ENCODE peak calls at places on chromosomes 3 and 15, in four cellular contexts. O, T, C and U are unnamed samples. For H3K4me1, the result is how much of the 10 kb centered on the place peaks cover.

GRCh38 chr3:16842710-16843270 is 42.0 kb upstream of the PLCL2 start:
- DNase-seq in O (no peak), T (no peak), C (no peak), U (no peak)

GRCh38 chr3:111610612-111611054 is 15.5 kb upstream of the ZBED2 start:
- DNase-seq in O (no peak), T (no peak), C (no peak), U (peak)

GRCh38 chr3:41247590-41247989 is 48.3 kb downstream of the CTNNB1 start:
- DNase-seq in O (no peak), T (peak), C (no peak), U (no peak)

GRCh38 chr15:91142097-91142744 is 42.2 kb downstream of the SV2B start:
- DNase-seq in O (peak), T (peak), C (no peak), U (no peak)

GRCh38 chr3:132342183-132342582 is 25.0 kb downstream of the ACP3 start:
- DNase-seq in O (no peak), T (no peak), C (no peak), U (no peak)

GRCh38 chr15:75023194-75024101 is at the start of gene PPCDC:
- DNase-seq in O (peak), T (peak), C (peak), U (peak)

GRCh38 chr3:35305406-35305805 is 333.9 kb upstream of the ARPP21 start:
- DNase-seq in O (no peak), T (no peak), C (no peak), U (no peak)

GRCh38 chr3:135927170-135927569 is 38.4 kb upstream of the PPP2R3A start:
- DNase-seq in O (no peak), T (no peak), C (peak), U (no peak)

GRCh38 chr3:54533856-54534255 is 394.0 kb downstream of the LRTM1 start:
- DNase-seq in O (no peak), T (peak), C (no peak), U (no peak)

GRCh38 chr3:60079076-60079475 is 1029.3 kb upstream of the CFAP20DC start:
- DNase-seq in O (no peak), T (no peak), C (no peak), U (no peak)

GRCh38 chr3:17505856-17506255 is 236.6 kb downstream of the TBC1D5 start:
- DNase-seq in O (no peak), T (no peak), C (no peak), U (no peak)

GRCh38 chr15:95105229-95105628 is 873.9 kb downstream of the MCTP2 start:
- DNase-seq in O (no peak), T (no peak), C (no peak), U (no peak)

GRCh38 chr3:111585214-111585613 is 9.9 kb downstream of the ZBED2 start:
- DNase-seq in O (no peak), T (peak), C (no peak), U (peak)

GRCh38 chr15:28286031-28286430 is 35.9 kb downstream of the HERC2 start:
- DNase-seq in O (no peak), T (no peak), C (no peak), U (no peak)
- H3K4me1 ChIP-seq in O (under half), T (under half), C (under half), U (under half)

DNA sequence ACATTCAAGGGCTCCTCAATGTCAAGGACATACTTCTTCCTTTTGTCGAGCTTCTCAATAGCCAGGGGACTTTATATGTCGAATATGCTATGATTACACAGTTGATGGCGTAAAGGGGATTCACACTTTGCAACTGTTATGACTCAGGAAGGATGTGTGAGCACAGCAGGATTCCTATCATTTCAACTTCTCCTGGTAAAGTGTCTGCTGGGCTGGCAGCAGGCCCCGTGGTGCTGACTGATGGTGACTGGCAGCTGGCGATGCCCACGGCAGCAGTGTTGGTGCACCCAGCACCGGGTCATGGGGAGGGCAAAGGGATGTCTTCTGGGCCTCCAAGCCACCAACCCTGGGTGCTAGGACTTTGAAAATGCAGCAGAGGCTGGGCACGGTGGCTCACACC is 44.8 kb upstream of the GNB5 start:
- DNase-seq in O (no peak), T (no peak), C (no peak), U (no peak)
- H3K27ac ChIP-seq in O (no peak), T (no peak), C (no peak), U (no peak)

GRCh38 chr3:158453865-158454264 is 117.1 kb upstream of the MLF1 start:
- DNase-seq in O (no peak), T (no peak), C (no peak), U (no peak)

GRCh38 chr3:158460929-158461328 is 110.1 kb upstream of the MLF1 start:
- DNase-seq in O (no peak), T (no peak), C (no peak), U (no peak)

GRCh38 chr3:158455406-158455805 is 115.6 kb upstream of the MLF1 start:
- DNase-seq in O (no peak), T (no peak), C (no peak), U (no peak)

GRCh38 chr3:158456114-158456513 is 114.9 kb upstream of the MLF1 start:
- DNase-seq in O (no peak), T (no peak), C (no peak), U (no peak)

DNA sequence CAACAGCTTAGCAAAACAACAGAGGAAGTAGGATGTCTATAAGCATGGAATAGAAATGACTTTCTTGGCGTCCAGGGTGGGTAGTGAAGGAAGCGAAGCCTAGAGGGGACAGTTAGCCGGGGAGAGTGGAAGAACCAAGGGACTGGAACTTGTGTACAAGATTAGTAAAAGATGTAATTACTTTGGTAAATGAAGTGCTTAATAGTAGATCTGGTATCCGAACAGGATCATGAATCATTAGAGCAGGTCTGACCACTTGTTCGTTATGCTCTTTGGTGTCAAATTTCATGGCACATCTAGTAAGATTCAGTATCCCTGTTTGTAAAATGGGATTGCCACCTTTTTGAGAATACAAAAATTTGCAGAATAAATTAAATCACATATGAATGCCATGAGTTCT is 112.5 kb upstream of the MLF1 start:
- DNase-seq in O (no peak), T (no peak), C (no peak), U (no peak)
- TF ChIP-seq ELF1 in O (no peak), T (no peak), C (no peak), U (no peak)

DNA sequence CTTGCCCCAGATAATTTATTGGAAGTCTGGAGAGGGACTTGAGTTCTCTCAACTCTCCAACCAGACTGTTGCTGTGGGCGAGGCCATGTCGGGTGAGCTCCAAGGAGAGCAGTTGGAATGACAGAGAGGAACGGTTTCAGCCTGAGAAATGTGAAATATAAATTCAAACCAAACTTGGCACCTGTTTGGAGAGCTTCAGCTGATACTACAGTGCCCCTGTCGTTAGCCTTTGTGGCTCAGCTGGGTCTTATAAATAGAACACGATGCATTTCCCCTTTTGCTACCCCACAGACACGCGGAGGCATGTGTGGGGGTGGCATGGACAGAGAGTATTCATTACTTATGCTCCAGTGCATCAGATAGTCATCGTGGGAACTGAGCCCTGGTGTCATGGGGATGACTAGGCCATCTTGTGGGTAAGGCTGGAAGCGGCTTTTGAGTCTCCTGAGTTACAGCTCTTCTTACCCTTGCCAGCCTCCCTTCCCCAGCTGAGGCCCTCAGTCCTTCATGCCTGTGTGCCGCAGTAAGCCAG is 15.6 kb downstream of the SMAD3 start:
- DNase-seq in O (peak), T (no peak), C (no peak), U (no peak)
- H3K4me1 ChIP-seq in O (half or more), T (half or more), C (under half), U (half or more)

DNA sequence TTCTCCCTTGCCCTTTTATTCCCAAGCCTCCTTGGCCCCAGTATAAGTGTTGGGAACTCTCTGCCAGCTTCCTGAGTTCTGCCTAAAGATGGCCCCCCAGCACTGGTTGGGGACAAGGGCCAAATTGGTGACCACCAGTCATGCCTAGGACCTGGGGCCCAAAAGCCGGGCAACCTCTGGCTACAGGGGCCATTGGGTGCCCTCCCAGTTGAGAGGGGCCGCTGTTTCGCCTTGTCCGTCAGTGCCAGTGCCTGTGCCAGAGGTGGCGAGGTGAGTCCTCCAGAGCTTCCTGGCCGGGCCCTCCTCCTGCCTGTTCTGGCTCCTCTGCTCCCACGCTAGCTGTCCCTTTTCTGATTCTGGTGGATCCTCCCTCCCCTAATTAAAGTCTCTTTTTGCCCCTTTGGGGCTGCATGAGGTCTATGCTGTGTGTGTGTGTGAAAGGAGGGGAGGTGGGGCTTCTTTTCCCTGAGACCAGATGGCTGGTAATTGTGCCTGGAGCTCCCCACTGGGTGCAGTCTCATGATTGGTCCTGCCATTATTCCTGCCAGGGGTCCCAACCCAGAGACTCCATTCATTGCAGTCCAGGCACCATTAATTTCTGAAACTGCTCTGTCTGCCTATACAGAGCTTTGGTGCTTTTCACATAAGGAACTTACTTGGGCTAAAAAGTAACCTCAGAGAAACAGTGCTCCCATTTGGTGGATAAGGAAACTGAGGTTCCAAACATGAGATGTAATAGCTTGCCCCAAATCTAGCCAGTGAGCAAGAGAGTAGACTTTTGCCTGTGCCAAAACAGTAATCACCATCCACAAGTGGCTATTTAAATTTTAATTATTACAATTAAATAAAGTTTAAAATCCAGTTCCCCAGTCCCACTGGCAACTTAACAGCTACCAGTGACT is 3.1 kb upstream of the TTLL3 start:
- DNase-seq in O (no peak), T (no peak), C (no peak), U (no peak)
- H3K27ac ChIP-seq in O (no peak), T (no peak), C (no peak), U (no peak)

DNA sequence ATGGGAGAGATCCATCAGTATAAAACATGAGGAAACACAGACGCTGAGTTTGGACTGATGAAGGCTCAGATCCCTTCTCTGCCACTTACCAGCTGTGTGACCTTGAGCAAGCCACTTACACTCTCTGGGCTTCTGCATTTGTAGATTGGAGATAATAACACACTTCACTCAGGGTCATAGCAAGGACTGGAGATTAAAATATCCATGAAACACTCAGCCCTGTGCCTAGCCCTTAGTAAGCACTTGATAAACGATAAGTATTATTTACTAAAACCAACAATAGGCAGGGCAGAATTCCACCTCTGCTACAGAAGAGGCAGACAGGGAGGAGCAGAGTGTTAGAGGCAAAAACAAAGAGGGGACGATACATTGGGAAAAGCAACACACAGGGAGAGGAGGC is 420.5 kb upstream of the WNT5A start:
- DNase-seq in O (no peak), T (no peak), C (peak), U (no peak)
- TF ChIP-seq ELF1 in O (no peak), T (no peak), C (no peak), U (no peak)

GRCh38 chr3:123423026-123423425 is 25.9 kb downstream of the ADCY5 start:
- DNase-seq in O (no peak), T (no peak), C (no peak), U (no peak)
- H3K4me1 ChIP-seq in O (under half), T (under half), C (under half), U (under half)

GRCh38 chr3:185172086-185173049 is 19.5 kb upstream of the C3orf70 start:
- DNase-seq in O (no peak), T (no peak), C (no peak), U (no peak)

GRCh38 chr3:185176756-185177359 is 24.0 kb upstream of the C3orf70 start:
- DNase-seq in O (peak), T (peak), C (peak), U (peak)

GRCh38 chr3:185175370-185175987 is 22.6 kb upstream of the C3orf70 start:
- DNase-seq in O (peak), T (peak), C (peak), U (no peak)
- H3K27ac ChIP-seq in O (peak), T (peak), C (no peak), U (no peak)